ENCODE peak calls at places on chromosomes 4 and X, in seven cellular contexts. One of them, this sample, is unnamed.

GRCh38 chr4:103496800-103497199 is 223.0 kb downstream of the TACR3 start:
- DNase-seq in cardiac muscle cell: no peak
- DNase-seq in pancreas: no peak
- DNase-seq in LNCaP clone FGC: no peak
- DNase-seq in body of pancreas: no peak
- DNase-seq in ovary: no peak
- DNase-seq in OCI-LY7: no peak
- DNase-seq in this sample: no peak

GRCh38 chrX:12563121-12563520 is 228.1 kb upstream of the PRPS2 start:
- DNase-seq in cardiac muscle cell: no peak
- DNase-seq in pancreas: no peak
- DNase-seq in LNCaP clone FGC: no peak
- DNase-seq in body of pancreas: no peak
- DNase-seq in ovary: no peak
- DNase-seq in OCI-LY7: no peak
- DNase-seq in this sample: no peak

GRCh38 chr4:38930199-38930598 is 62.6 kb downstream of the FAM114A1 start:
- DNase-seq in cardiac muscle cell: no peak
- DNase-seq in pancreas: no peak
- DNase-seq in LNCaP clone FGC: no peak
- DNase-seq in body of pancreas: no peak
- DNase-seq in ovary: no peak
- DNase-seq in OCI-LY7: no peak
- DNase-seq in this sample: no peak

GRCh38 chr4:3484057-3484973 is 21.2 kb downstream of the DOK7 start:
- DNase-seq in cardiac muscle cell: no peak
- DNase-seq in pancreas: no peak
- DNase-seq in LNCaP clone FGC: no peak
- DNase-seq in body of pancreas: peak; percentile 50
- DNase-seq in ovary: no peak
- DNase-seq in OCI-LY7: no peak
- DNase-seq in this sample: no peak

GRCh38 chr4:82515705-82516104 is 46.1 kb downstream of the TMEM150C start:
- DNase-seq in cardiac muscle cell: peak; percentile 29
- DNase-seq in pancreas: peak; percentile 47
- DNase-seq in LNCaP clone FGC: peak; percentile 51
- DNase-seq in body of pancreas: peak; percentile 34
- DNase-seq in ovary: peak; percentile 53
- DNase-seq in OCI-LY7: no peak
- DNase-seq in this sample: no peak

GRCh38 chr4:184898793-184899192 is 73.0 kb upstream of the ACSL1 start:
- DNase-seq in cardiac muscle cell: no peak
- DNase-seq in pancreas: no peak
- DNase-seq in LNCaP clone FGC: no peak
- DNase-seq in body of pancreas: no peak
- DNase-seq in ovary: no peak
- DNase-seq in OCI-LY7: no peak
- DNase-seq in this sample: no peak

GRCh38 chr4:152109585-152110509 is 349.0 kb upstream of the GATB start:
- DNase-seq in cardiac muscle cell: no peak
- DNase-seq in pancreas: no peak
- DNase-seq in LNCaP clone FGC: no peak
- DNase-seq in body of pancreas: no peak
- DNase-seq in ovary: no peak
- DNase-seq in OCI-LY7: no peak
- DNase-seq in this sample: no peak

GRCh38 chr4:184343400-184344177 is 125.9 kb upstream of the ENPP6 start:
- DNase-seq in cardiac muscle cell: peak; percentile 85
- DNase-seq in pancreas: peak; percentile 67
- DNase-seq in LNCaP clone FGC: peak; percentile 21
- DNase-seq in body of pancreas: peak; percentile 78
- DNase-seq in ovary: peak; percentile 63
- DNase-seq in OCI-LY7: peak; percentile 64
- DNase-seq in this sample: peak; percentile 64

GRCh38 chr4:183171484-183172267 is 72.6 kb downstream of the WWC2 start:
- DNase-seq in cardiac muscle cell: no peak
- DNase-seq in pancreas: no peak
- DNase-seq in LNCaP clone FGC: peak; percentile 15
- DNase-seq in body of pancreas: no peak
- DNase-seq in ovary: no peak
- DNase-seq in OCI-LY7: no peak
- DNase-seq in this sample: no peak

GRCh38 chrX:41723305-41723704 is 676 bp upstream of the GPR82 start:
- DNase-seq in cardiac muscle cell: no peak
- DNase-seq in pancreas: no peak
- DNase-seq in LNCaP clone FGC: no peak
- DNase-seq in body of pancreas: no peak
- DNase-seq in ovary: no peak
- DNase-seq in OCI-LY7: no peak
- DNase-seq in this sample: no peak

GRCh38 chr4:169492436-169493163 is 119.8 kb downstream of the NEK1 start:
- DNase-seq in cardiac muscle cell: peak; percentile 32
- DNase-seq in pancreas: no peak
- DNase-seq in LNCaP clone FGC: peak; percentile 19
- DNase-seq in body of pancreas: no peak
- DNase-seq in ovary: no peak
- DNase-seq in OCI-LY7: peak; percentile 45
- DNase-seq in this sample: peak; percentile 43

GRCh38 chr4:55524844-55525571 is 21.7 kb downstream of the CLOCK start:
- DNase-seq in cardiac muscle cell: no peak
- DNase-seq in pancreas: no peak
- DNase-seq in LNCaP clone FGC: no peak
- DNase-seq in body of pancreas: no peak
- DNase-seq in ovary: no peak
- DNase-seq in OCI-LY7: no peak
- DNase-seq in this sample: no peak

GRCh38 chr4:37471971-37472370 is 214.2 kb downstream of the RELL1 start:
- DNase-seq in cardiac muscle cell: no peak
- DNase-seq in pancreas: peak; percentile 49
- DNase-seq in LNCaP clone FGC: no peak
- DNase-seq in body of pancreas: peak; percentile 65
- DNase-seq in ovary: no peak
- DNase-seq in OCI-LY7: no peak
- DNase-seq in this sample: no peak

GRCh38 chr4:147674496-147674895 is 9.5 kb downstream of the PRMT9 start:
- DNase-seq in cardiac muscle cell: no peak
- DNase-seq in pancreas: no peak
- DNase-seq in LNCaP clone FGC: no peak
- DNase-seq in body of pancreas: no peak
- DNase-seq in ovary: no peak
- DNase-seq in OCI-LY7: no peak
- DNase-seq in this sample: no peak

GRCh38 chr4:105551968-105552746 is at the start of gene ARHGEF38:
- DNase-seq in cardiac muscle cell: no peak
- DNase-seq in pancreas: peak; percentile 89
- DNase-seq in LNCaP clone FGC: peak; percentile 93
- DNase-seq in body of pancreas: peak; percentile 93
- DNase-seq in ovary: no peak
- DNase-seq in OCI-LY7: no peak
- DNase-seq in this sample: no peak

GRCh38 chr4:74217365-74217764 is 59.4 kb downstream of the MTHFD2L start:
- DNase-seq in cardiac muscle cell: no peak
- DNase-seq in pancreas: no peak
- DNase-seq in LNCaP clone FGC: no peak
- DNase-seq in body of pancreas: no peak
- DNase-seq in ovary: no peak
- DNase-seq in OCI-LY7: no peak
- DNase-seq in this sample: no peak

DNA sequence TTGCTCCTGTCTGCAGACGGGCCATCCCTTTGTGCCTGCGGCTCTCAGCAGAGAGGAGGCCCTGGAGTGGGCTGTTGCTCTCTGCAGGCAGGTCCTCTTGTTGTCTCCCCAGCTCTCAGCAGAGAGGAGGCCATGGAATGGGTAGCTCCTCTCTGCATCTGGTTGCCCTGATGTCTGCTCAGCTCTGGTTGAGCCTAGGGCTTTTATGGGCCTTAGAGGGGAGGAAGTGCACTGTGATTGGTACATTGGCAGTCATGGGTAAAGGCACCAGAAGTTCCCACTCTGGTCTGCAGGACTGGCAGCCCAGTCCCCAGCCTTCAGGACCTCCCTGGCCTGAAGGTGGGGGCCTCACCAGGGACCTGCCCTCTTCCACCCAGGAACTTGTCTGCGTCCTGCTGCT is 21.5 kb downstream of the SPON2 start:
- DNase-seq in cardiac muscle cell: no peak
- DNase-seq in pancreas: no peak
- DNase-seq in LNCaP clone FGC: no peak
- DNase-seq in body of pancreas: no peak
- DNase-seq in ovary: no peak
- DNase-seq in OCI-LY7: no peak
- DNase-seq in this sample: no peak
- TF ChIP-seq CTCF in cardiac muscle cell: no peak
- TF ChIP-seq CTCF in pancreas: no peak
- TF ChIP-seq CTCF in LNCaP clone FGC: no peak
- TF ChIP-seq CTCF in body of pancreas: no peak
- TF ChIP-seq CTCF in ovary: no peak
- TF ChIP-seq CTCF in OCI-LY7: no peak
- TF ChIP-seq CTCF in this sample: no peak

GRCh38 chr4:90241008-90241407 is 113.8 kb downstream of the CCSER1 start:
- DNase-seq in cardiac muscle cell: no peak
- DNase-seq in pancreas: no peak
- DNase-seq in LNCaP clone FGC: no peak
- DNase-seq in body of pancreas: no peak
- DNase-seq in ovary: no peak
- DNase-seq in OCI-LY7: no peak
- DNase-seq in this sample: no peak

GRCh38 chr4:90245837-90246236 is 118.6 kb downstream of the CCSER1 start:
- DNase-seq in cardiac muscle cell: no peak
- DNase-seq in pancreas: no peak
- DNase-seq in LNCaP clone FGC: no peak
- DNase-seq in body of pancreas: no peak
- DNase-seq in ovary: no peak
- DNase-seq in OCI-LY7: no peak
- DNase-seq in this sample: no peak

GRCh38 chr4:90234916-90235547 is 107.8 kb downstream of the CCSER1 start:
- DNase-seq in cardiac muscle cell: no peak
- DNase-seq in pancreas: peak; percentile 19
- DNase-seq in LNCaP clone FGC: no peak
- DNase-seq in body of pancreas: peak; percentile 42
- DNase-seq in ovary: no peak
- DNase-seq in OCI-LY7: no peak
- DNase-seq in this sample: no peak

GRCh38 chr4:90238141-90238540 is 110.9 kb downstream of the CCSER1 start:
- DNase-seq in cardiac muscle cell: no peak
- DNase-seq in pancreas: no peak
- DNase-seq in LNCaP clone FGC: no peak
- DNase-seq in body of pancreas: no peak
- DNase-seq in ovary: no peak
- DNase-seq in OCI-LY7: no peak
- DNase-seq in this sample: no peak

GRCh38 chr4:90240333-90240732 is 113.1 kb downstream of the CCSER1 start:
- DNase-seq in cardiac muscle cell: no peak
- DNase-seq in pancreas: no peak
- DNase-seq in LNCaP clone FGC: no peak
- DNase-seq in body of pancreas: no peak
- DNase-seq in ovary: no peak
- DNase-seq in OCI-LY7: no peak
- DNase-seq in this sample: no peak
- TF ChIP-seq CTCF in cardiac muscle cell: no peak
- TF ChIP-seq CTCF in pancreas: no peak
- TF ChIP-seq CTCF in LNCaP clone FGC: no peak
- TF ChIP-seq CTCF in body of pancreas: no peak
- TF ChIP-seq CTCF in ovary: no peak
- TF ChIP-seq CTCF in OCI-LY7: no peak
- TF ChIP-seq CTCF in this sample: no peak

DNA sequence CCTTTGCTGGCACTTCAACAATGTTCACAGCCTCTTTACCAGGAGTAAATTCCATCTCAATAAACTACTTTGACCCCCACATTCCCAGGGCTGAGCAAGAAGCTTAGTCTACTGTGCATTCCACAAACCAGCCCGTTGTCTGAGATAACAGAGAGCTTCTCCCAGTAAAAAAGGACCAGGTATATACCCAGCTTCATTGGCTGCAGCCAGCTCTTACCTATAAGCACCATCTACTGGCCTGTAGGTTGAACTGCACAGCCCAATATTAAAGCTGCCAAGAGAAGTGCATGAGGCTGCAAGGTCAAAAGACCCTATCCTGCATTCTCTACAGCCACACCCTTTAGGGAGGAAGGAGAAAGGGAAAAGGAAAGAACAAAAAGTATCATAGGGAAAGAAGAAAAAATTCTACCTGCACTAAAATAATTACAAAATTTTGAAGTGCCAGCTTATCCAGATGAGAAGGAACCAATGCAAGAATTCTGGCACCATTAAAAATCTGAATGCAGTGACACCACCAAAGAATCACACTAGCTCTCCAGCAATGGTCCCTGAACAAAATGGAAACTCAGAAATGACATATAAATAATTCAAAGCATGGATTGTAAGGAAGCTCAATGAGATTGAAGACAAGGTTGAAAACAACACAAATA is 45.7 kb upstream of the INTU start:
- DNase-seq in cardiac muscle cell: peak; percentile 65
- DNase-seq in pancreas: peak; percentile 19
- DNase-seq in LNCaP clone FGC: peak; percentile 28
- DNase-seq in body of pancreas: peak; percentile 22
- DNase-seq in ovary: no peak
- DNase-seq in OCI-LY7: peak; percentile 22
- DNase-seq in this sample: peak; percentile 21
- TF ChIP-seq CTCF in cardiac muscle cell: peak; percentile 81
- TF ChIP-seq CTCF in pancreas: peak; percentile 61
- TF ChIP-seq CTCF in LNCaP clone FGC: peak; percentile 81
- TF ChIP-seq CTCF in body of pancreas: peak; percentile 36
- TF ChIP-seq CTCF in ovary: no peak
- TF ChIP-seq CTCF in OCI-LY7: peak; percentile 80
- TF ChIP-seq CTCF in this sample: peak; percentile 44

GRCh38 chrX:67555578-67556203 is 11.9 kb downstream of the AR start:
- DNase-seq in cardiac muscle cell: peak; percentile 26
- DNase-seq in pancreas: peak; percentile 34
- DNase-seq in LNCaP clone FGC: no peak
- DNase-seq in body of pancreas: peak; percentile 33
- DNase-seq in ovary: no peak
- DNase-seq in OCI-LY7: peak; percentile 29
- DNase-seq in this sample: no peak
- TF ChIP-seq CTCF in cardiac muscle cell: peak; percentile 86
- TF ChIP-seq CTCF in pancreas: peak; percentile 84
- TF ChIP-seq CTCF in LNCaP clone FGC: peak; percentile 40
- TF ChIP-seq CTCF in body of pancreas: peak; percentile 53
- TF ChIP-seq CTCF in ovary: peak; percentile 10
- TF ChIP-seq CTCF in OCI-LY7: peak; percentile 73
- TF ChIP-seq CTCF in this sample: peak; percentile 59

DNA sequence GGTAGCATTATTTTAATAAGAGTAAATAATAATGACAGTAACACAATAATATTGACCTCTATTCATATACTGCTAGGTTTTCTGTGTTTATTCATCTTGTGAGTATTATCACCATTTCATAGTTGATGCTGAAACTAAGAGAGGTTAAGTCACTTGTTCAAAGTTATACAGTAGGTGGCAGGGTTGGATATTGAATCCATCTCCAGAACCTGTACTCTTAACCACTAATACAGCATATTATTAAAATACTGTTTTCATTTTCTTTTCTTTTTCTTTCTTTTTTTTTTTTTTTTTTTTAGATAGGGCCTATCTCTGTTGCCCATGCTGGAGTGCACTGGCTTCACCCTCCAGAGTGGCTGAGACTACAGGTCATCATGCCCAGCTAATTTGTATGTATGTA is 7.1 kb upstream of the ELF2 start:
- DNase-seq in cardiac muscle cell: no peak
- DNase-seq in pancreas: no peak
- DNase-seq in LNCaP clone FGC: no peak
- DNase-seq in body of pancreas: no peak
- DNase-seq in ovary: no peak
- DNase-seq in OCI-LY7: peak; percentile 48
- DNase-seq in this sample: no peak
- TF ChIP-seq CTCF in cardiac muscle cell: peak; percentile 28
- TF ChIP-seq CTCF in pancreas: no peak
- TF ChIP-seq CTCF in LNCaP clone FGC: peak; percentile 39
- TF ChIP-seq CTCF in body of pancreas: peak; percentile 7
- TF ChIP-seq CTCF in ovary: no peak
- TF ChIP-seq CTCF in OCI-LY7: peak; percentile 77
- TF ChIP-seq CTCF in this sample: no peak

GRCh38 chrX:68462653-68463052 is 29.4 kb upstream of the OPHN1 start:
- DNase-seq in cardiac muscle cell: peak; percentile 29
- DNase-seq in pancreas: no peak
- DNase-seq in LNCaP clone FGC: no peak
- DNase-seq in body of pancreas: no peak
- DNase-seq in ovary: no peak
- DNase-seq in OCI-LY7: peak; percentile 14
- DNase-seq in this sample: peak; percentile 34
- TF ChIP-seq CTCF in cardiac muscle cell: peak; percentile 42
- TF ChIP-seq CTCF in pancreas: peak; percentile 15
- TF ChIP-seq CTCF in LNCaP clone FGC: peak; percentile 45
- TF ChIP-seq CTCF in body of pancreas: peak; percentile 49
- TF ChIP-seq CTCF in ovary: peak; percentile 20
- TF ChIP-seq CTCF in OCI-LY7: peak; percentile 59
- TF ChIP-seq CTCF in this sample: peak; percentile 52